ENCODE peak calls at places on chromosomes 11 and 22, in eight cellular contexts. One of them, this sample, is unnamed.

GRCh38 chr22:44893731-44894080 is 116.1 kb downstream of the PHF21B start:
- DNase-seq in brain microvascular endothelial cell: no peak
- DNase-seq in PC-3: no peak
- DNase-seq in HFF-Myc: no peak
- DNase-seq in left ventricle myocardium inferior: no peak
- DNase-seq in body of pancreas: no peak
- DNase-seq in neural progenitor cell: no peak
- DNase-seq in pancreas: no peak
- DNase-seq in this sample: no peak

GRCh38 chr11:20364412-20364792 is 888 bp downstream of the HTATIP2 start:
- DNase-seq in brain microvascular endothelial cell: no peak
- DNase-seq in left ventricle myocardium inferior: no peak
- DNase-seq in PC-3: peak
- DNase-seq in neural progenitor cell: no peak
- DNase-seq in body of pancreas: no peak
- DNase-seq in pancreas: peak
- DNase-seq in HFF-Myc: no peak
- DNase-seq in this sample: no peak

GRCh38 chr22:44736581-44737413 is 15.6 kb upstream of the ARHGAP8 start:
- DNase-seq in HFF-Myc: no peak
- DNase-seq in PC-3: no peak
- DNase-seq in body of pancreas: no peak
- DNase-seq in neural progenitor cell: no peak
- DNase-seq in left ventricle myocardium inferior: no peak
- DNase-seq in pancreas: no peak
- DNase-seq in brain microvascular endothelial cell: no peak
- DNase-seq in this sample: no peak

GRCh38 chr22:24190159-24190540 is 8.9 kb downstream of the SUSD2 start:
- DNase-seq in brain microvascular endothelial cell: no peak
- DNase-seq in PC-3: no peak
- DNase-seq in pancreas: no peak
- DNase-seq in body of pancreas: no peak
- DNase-seq in HFF-Myc: no peak
- DNase-seq in left ventricle myocardium inferior: peak
- DNase-seq in neural progenitor cell: no peak
- DNase-seq in this sample: no peak

GRCh38 chr11:79404325-79404724 is 36.5 kb downstream of the TENM4 start:
- DNase-seq in brain microvascular endothelial cell: no peak
- DNase-seq in body of pancreas: no peak
- DNase-seq in PC-3: no peak
- DNase-seq in neural progenitor cell: no peak
- DNase-seq in pancreas: no peak
- DNase-seq in left ventricle myocardium inferior: no peak
- DNase-seq in HFF-Myc: no peak
- DNase-seq in this sample: no peak

GRCh38 chr11:87215236-87215635 is 177.5 kb downstream of the TMEM135 start:
- DNase-seq in body of pancreas: no peak
- DNase-seq in left ventricle myocardium inferior: no peak
- DNase-seq in HFF-Myc: no peak
- DNase-seq in brain microvascular endothelial cell: peak
- DNase-seq in pancreas: no peak
- DNase-seq in neural progenitor cell: no peak
- DNase-seq in PC-3: peak
- DNase-seq in this sample: no peak

GRCh38 chr11:58639103-58639502 is 16.6 kb downstream of the CNTF start:
- DNase-seq in HFF-Myc: no peak
- DNase-seq in body of pancreas: no peak
- DNase-seq in pancreas: no peak
- DNase-seq in brain microvascular endothelial cell: no peak
- DNase-seq in left ventricle myocardium inferior: no peak
- DNase-seq in neural progenitor cell: no peak
- DNase-seq in PC-3: no peak
- DNase-seq in this sample: no peak

GRCh38 chr11:80024119-80024518 is 583.3 kb upstream of the TENM4 start:
- DNase-seq in body of pancreas: no peak
- DNase-seq in brain microvascular endothelial cell: peak
- DNase-seq in pancreas: no peak
- DNase-seq in neural progenitor cell: no peak
- DNase-seq in left ventricle myocardium inferior: no peak
- DNase-seq in PC-3: no peak
- DNase-seq in HFF-Myc: no peak
- DNase-seq in this sample: no peak

GRCh38 chr11:34250732-34251639 is 106.8 kb downstream of the ABTB2 start:
- DNase-seq in neural progenitor cell: peak
- DNase-seq in left ventricle myocardium inferior: peak
- DNase-seq in brain microvascular endothelial cell: peak
- DNase-seq in body of pancreas: peak
- DNase-seq in HFF-Myc: no peak
- DNase-seq in PC-3: peak
- DNase-seq in pancreas: no peak
- DNase-seq in this sample: no peak

GRCh38 chr11:44264126-44264749 is 45.7 kb downstream of the ALX4 start:
- DNase-seq in PC-3: no peak
- DNase-seq in body of pancreas: no peak
- DNase-seq in brain microvascular endothelial cell: no peak
- DNase-seq in left ventricle myocardium inferior: no peak
- DNase-seq in neural progenitor cell: no peak
- DNase-seq in pancreas: no peak
- DNase-seq in HFF-Myc: no peak
- DNase-seq in this sample: no peak

GRCh38 chr11:63862923-63863322 is 24.0 kb downstream of the MARK2 start:
- DNase-seq in body of pancreas: peak
- DNase-seq in brain microvascular endothelial cell: peak
- DNase-seq in PC-3: no peak
- DNase-seq in HFF-Myc: no peak
- DNase-seq in pancreas: peak
- DNase-seq in left ventricle myocardium inferior: no peak
- DNase-seq in neural progenitor cell: no peak
- DNase-seq in this sample: no peak

GRCh38 chr11:106446302-106446701 is 368.8 kb downstream of the AASDHPPT start:
- DNase-seq in body of pancreas: no peak
- DNase-seq in pancreas: no peak
- DNase-seq in brain microvascular endothelial cell: no peak
- DNase-seq in HFF-Myc: no peak
- DNase-seq in PC-3: peak
- DNase-seq in neural progenitor cell: no peak
- DNase-seq in left ventricle myocardium inferior: no peak
- DNase-seq in this sample: no peak

GRCh38 chr11:19722702-19723101 is 10.1 kb downstream of the NAV2 start:
- DNase-seq in neural progenitor cell: no peak
- DNase-seq in left ventricle myocardium inferior: no peak
- DNase-seq in brain microvascular endothelial cell: no peak
- DNase-seq in pancreas: no peak
- DNase-seq in PC-3: no peak
- DNase-seq in HFF-Myc: no peak
- DNase-seq in body of pancreas: no peak
- DNase-seq in this sample: no peak

DNA sequence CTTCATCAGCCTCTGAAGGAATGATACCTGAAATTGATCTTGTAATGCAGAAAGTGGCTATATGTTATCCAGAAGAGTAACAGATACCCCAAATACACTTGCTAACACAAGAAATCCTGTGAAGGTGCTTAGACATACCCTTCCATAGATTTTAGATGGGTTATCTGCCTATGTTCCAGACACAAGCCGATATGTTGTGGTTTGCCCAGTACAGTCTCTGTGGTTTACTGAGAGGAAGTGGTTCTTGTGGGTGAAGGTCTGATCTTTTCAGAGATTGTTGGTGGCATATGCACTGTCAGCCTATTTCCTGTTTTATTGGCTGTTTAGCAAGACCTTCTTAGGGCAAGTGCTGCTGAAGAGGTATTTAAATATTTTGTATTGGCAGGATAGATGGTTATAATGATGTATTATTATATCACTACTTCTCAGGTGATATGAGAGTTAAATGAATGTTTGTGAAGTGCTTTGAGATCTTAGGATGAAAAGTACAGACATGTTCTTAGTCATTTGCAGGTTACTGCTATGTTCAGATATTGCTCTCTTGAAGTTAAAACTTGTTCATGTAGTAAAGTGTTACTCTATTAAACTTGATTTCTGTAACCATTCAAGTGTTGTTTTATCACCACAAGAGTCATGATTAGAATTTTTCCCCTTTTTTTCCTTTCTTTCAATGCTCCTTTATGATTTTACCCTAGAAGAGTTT is 8.2 kb downstream of the ARHGEF12 start:
- DNase-seq in brain microvascular endothelial cell: peak
- DNase-seq in left ventricle myocardium inferior: no peak
- DNase-seq in body of pancreas: no peak
- DNase-seq in neural progenitor cell: no peak
- DNase-seq in HFF-Myc: no peak
- DNase-seq in PC-3: peak
- DNase-seq in pancreas: no peak
- DNase-seq in this sample: no peak
- H3K4me3 ChIP-seq in brain microvascular endothelial cell: no peak
- H3K4me3 ChIP-seq in left ventricle myocardium inferior: no peak
- H3K4me3 ChIP-seq in body of pancreas: no peak
- H3K4me3 ChIP-seq in neural progenitor cell: no peak
- H3K4me3 ChIP-seq in HFF-Myc: no peak
- H3K4me3 ChIP-seq in PC-3: no peak
- H3K4me3 ChIP-seq in pancreas: no peak
- H3K4me3 ChIP-seq in this sample: no peak

DNA sequence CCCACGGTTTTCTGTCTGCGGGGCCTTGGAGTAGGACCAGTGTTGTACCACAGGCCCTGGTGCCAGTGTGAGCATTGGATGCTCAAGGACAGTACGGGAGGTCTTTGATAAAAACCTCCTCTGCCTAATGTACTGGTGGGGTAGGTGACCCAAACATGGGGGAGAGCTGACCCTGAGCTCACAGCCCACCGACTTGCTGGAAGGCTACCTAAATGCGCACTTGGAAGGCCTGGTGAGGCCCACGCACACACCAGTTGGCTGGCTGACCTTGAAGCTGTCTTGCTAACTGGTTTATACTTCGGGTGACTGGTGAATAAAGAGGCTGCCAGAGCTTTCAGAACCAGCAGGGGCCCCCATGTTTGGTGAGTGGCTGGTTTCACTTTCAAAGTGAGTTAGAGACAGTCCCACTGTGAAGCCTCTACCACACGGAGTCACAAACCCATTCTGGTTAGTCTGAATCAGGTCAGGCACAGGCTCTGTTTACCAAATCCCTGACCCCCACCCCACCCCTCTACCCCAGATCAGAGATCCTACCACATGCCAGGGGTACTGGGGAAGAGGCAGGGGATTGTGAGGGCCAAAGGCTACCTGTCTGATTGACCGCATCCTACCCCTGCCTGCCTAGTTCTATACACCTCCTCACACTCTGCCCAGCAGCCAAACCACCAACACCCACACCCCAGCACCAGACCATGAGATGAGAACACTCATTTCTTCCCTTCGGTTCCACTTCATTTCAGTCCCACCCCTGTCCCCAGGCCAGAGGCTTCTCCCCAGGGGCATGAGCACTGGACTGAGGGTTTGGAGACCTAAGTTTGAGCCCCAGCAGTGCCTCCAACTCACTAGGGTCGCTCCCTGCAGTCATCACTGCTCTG is 12.7 kb upstream of the IL2RB start:
- DNase-seq in left ventricle myocardium inferior: no peak
- DNase-seq in neural progenitor cell: no peak
- DNase-seq in brain microvascular endothelial cell: no peak
- DNase-seq in body of pancreas: no peak
- DNase-seq in PC-3: no peak
- DNase-seq in pancreas: no peak
- DNase-seq in HFF-Myc: no peak
- DNase-seq in this sample: no peak
- TF ChIP-seq CTCF in left ventricle myocardium inferior: no peak
- TF ChIP-seq CTCF in neural progenitor cell: no peak
- TF ChIP-seq CTCF in brain microvascular endothelial cell: no peak
- TF ChIP-seq CTCF in body of pancreas: no peak
- TF ChIP-seq CTCF in PC-3: no peak
- TF ChIP-seq CTCF in pancreas: no peak
- TF ChIP-seq CTCF in HFF-Myc: no peak
- TF ChIP-seq CTCF in this sample: no peak

DNA sequence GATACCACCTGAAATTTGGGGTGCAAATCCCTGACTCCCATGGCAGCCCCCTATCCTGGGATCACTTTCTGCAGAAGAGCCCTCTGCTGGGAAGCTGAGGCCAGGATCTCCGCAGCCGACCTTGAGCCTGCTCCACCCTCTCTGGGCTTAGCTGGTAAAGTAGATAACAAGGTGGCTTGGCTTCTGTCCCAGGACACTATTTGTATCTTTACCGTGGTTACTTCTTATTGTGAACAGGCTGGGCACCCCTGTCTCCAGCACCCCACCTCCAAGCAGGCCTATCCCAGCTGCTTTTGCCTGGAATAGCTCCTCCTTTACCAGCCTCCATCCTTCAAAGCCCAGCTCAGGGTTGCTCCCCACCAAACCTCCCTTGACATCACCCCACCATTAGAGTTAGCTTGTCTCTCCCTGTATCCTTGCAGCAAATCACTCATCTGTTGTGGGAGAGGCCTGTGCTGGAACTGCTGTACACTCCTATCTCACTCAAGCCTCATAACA is 35.2 kb upstream of the P2RY2 start:
- DNase-seq in body of pancreas: peak
- DNase-seq in left ventricle myocardium inferior: peak
- DNase-seq in HFF-Myc: no peak
- DNase-seq in PC-3: no peak
- DNase-seq in neural progenitor cell: no peak
- DNase-seq in pancreas: no peak
- DNase-seq in brain microvascular endothelial cell: no peak
- DNase-seq in this sample: no peak
- H3K4me3 ChIP-seq in body of pancreas: no peak
- H3K4me3 ChIP-seq in left ventricle myocardium inferior: peak
- H3K4me3 ChIP-seq in HFF-Myc: no peak
- H3K4me3 ChIP-seq in PC-3: no peak
- H3K4me3 ChIP-seq in neural progenitor cell: no peak
- H3K4me3 ChIP-seq in pancreas: no peak
- H3K4me3 ChIP-seq in brain microvascular endothelial cell: no peak
- H3K4me3 ChIP-seq in this sample: no peak

DNA sequence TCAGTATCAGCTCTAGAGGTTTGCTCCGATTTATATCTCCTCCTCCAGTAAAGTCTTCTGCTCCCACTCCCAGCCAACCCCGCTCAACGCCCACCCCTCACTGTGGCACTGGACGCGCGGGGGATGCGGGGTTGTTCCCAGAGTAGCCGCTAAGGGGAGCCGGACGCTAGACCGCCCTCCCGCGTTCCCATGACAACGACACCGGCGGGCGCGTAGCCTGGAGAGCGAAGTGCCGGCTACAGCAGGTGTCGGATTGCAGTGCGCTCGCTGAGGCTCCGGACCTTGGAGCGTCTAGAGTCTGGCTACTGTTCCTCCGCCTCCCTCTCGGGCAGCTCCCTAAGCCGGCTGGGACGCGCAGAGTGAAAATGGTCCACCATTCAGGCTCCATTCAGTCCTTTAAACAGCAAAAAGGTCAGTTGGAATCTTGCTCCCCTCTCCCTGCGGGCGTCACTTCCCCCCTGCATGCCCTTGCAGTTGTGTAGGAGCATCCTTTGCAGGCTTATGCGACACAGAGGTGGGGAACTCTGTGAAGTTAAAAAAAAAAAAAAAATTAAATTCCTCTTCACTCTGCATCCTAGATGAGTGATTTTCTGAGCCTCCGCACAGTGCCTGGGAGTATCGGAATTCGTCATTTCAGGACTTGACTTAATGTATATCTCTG is at the start of gene ANO3:
- DNase-seq in pancreas: peak
- DNase-seq in left ventricle myocardium inferior: peak
- DNase-seq in brain microvascular endothelial cell: peak
- DNase-seq in HFF-Myc: peak
- DNase-seq in body of pancreas: peak
- DNase-seq in PC-3: peak
- DNase-seq in neural progenitor cell: peak
- DNase-seq in this sample: peak
- TF ChIP-seq CTCF in pancreas: peak
- TF ChIP-seq CTCF in left ventricle myocardium inferior: peak
- TF ChIP-seq CTCF in brain microvascular endothelial cell: peak
- TF ChIP-seq CTCF in HFF-Myc: peak
- TF ChIP-seq CTCF in body of pancreas: peak
- TF ChIP-seq CTCF in PC-3: peak
- TF ChIP-seq CTCF in neural progenitor cell: peak
- TF ChIP-seq CTCF in this sample: peak